ENCODE peak calls at places on chromosomes 3 and 15, in seven cellular contexts. K is cardiac fibroblast, H is RWPE2, P is Peyer's patch, S is hepatocyte, J is cardiac muscle cell, V is psoas muscle. N is an unnamed sample.

GRCh38 chr15:58147151-58147550 is 9.0 kb downstream of the AQP9 start:
- DNase-seq in K (peak), H (no peak), P (no peak), S (no peak), J (no peak), V (no peak), N (no peak)

GRCh38 chr3:151203053-151203420 is at the start of gene GPR171:
- DNase-seq in K (no peak), H (no peak), P (peak), S (no peak), J (no peak), V (no peak), N (no peak)

GRCh38 chr3:57927916-57928315 is 80.3 kb upstream of the FLNB start:
- DNase-seq in K (peak), H (no peak), P (no peak), S (no peak), J (peak), V (no peak), N (no peak)

GRCh38 chr3:46096781-46097180 is 69.5 kb upstream of the XCR1 start:
- DNase-seq in K (no peak), H (no peak), P (no peak), S (no peak), J (no peak), V (no peak), N (no peak)

GRCh38 chr3:98990657-98991056 is 89.2 kb upstream of the DCBLD2 start:
- DNase-seq in K (no peak), H (no peak), P (no peak), S (no peak), J (no peak), V (no peak), N (no peak)

GRCh38 chr3:185332026-185332735 is 30.8 kb upstream of the MAP3K13 start:
- DNase-seq in K (peak), H (no peak), P (no peak), S (no peak), J (peak), V (no peak), N (peak)

GRCh38 chr3:40267940-40268707 is 41.4 kb upstream of the EIF1B start:
- DNase-seq in K (no peak), H (no peak), P (no peak), S (peak), J (peak), V (no peak), N (no peak)

GRCh38 chr3:197495499-197495898 is 60.3 kb downstream of the BDH1 start:
- DNase-seq in K (peak), H (no peak), P (no peak), S (no peak), J (no peak), V (no peak), N (no peak)

GRCh38 chr3:194231840-194232832 is 96.2 kb downstream of the HES1 start:
- DNase-seq in K (no peak), H (no peak), P (no peak), S (no peak), J (no peak), V (no peak), N (no peak)

GRCh38 chr15:50148362-50148963 is 29.4 kb upstream of the ATP8B4 start:
- DNase-seq in K (peak), H (no peak), P (peak), S (peak), J (peak), V (no peak), N (peak)

GRCh38 chr3:138114431-138114918 is 933 bp downstream of the DZIP1L start:
- DNase-seq in K (peak), H (no peak), P (no peak), S (peak), J (peak), V (no peak), N (no peak)

GRCh38 chr3:88986834-88987233 is 120.6 kb upstream of the EPHA3 start:
- DNase-seq in K (peak), H (no peak), P (no peak), S (no peak), J (peak), V (no peak), N (no peak)

GRCh38 chr3:108152261-108152660 is 61.4 kb upstream of the CD47 start:
- DNase-seq in K (no peak), H (no peak), P (no peak), S (no peak), J (no peak), V (no peak), N (no peak)

GRCh38 chr15:62783303-62783957 is 259.1 kb upstream of the TPM1 start:
- DNase-seq in K (peak), H (no peak), P (no peak), S (no peak), J (peak), V (no peak), N (no peak)

GRCh38 chr3:31251083-31251482 is 281.6 kb upstream of the STT3B start:
- DNase-seq in K (no peak), H (no peak), P (no peak), S (no peak), J (no peak), V (no peak), N (no peak)

GRCh38 chr3:15860014-15860934 is 62.5 kb upstream of the ANKRD28 start:
- DNase-seq in K (peak), H (peak), P (peak), S (peak), J (peak), V (peak), N (no peak)

GRCh38 chr3:47871389-47871788 is 68.5 kb downstream of the DHX30 start:
- DNase-seq in K (no peak), H (no peak), P (no peak), S (peak), J (no peak), V (no peak), N (no peak)

GRCh38 chr3:195559723-195560409 is 16.7 kb upstream of the PPP1R2 start:
- DNase-seq in K (no peak), H (no peak), P (no peak), S (no peak), J (no peak), V (peak), N (no peak)

GRCh38 chr3:197490659-197491058 is 65.1 kb downstream of the BDH1 start:
- DNase-seq in K (no peak), H (no peak), P (no peak), S (no peak), J (no peak), V (no peak), N (no peak)

GRCh38 chr3:41001556-41001955 is 197.7 kb upstream of the CTNNB1 start:
- DNase-seq in K (no peak), H (no peak), P (no peak), S (no peak), J (no peak), V (no peak), N (no peak)

GRCh38 chr15:31347067-31347975 is 20.7 kb downstream of the KLF13 start:
- DNase-seq in K (no peak), H (no peak), P (peak), S (no peak), J (no peak), V (no peak), N (no peak)

GRCh38 chr3:63912768-63913588 is 795 bp upstream of the SCAANT1 start:
- DNase-seq in K (peak), H (peak), P (peak), S (peak), J (peak), V (peak), N (no peak)

GRCh38 chr15:74444106-74445062 is 10.6 kb upstream of the SEMA7A start:
- DNase-seq in K (no peak), H (peak), P (peak), S (no peak), J (no peak), V (no peak), N (no peak)

GRCh38 chr3:14388200-14388599 is 14.2 kb upstream of the SLC6A6 start:
- DNase-seq in K (no peak), H (no peak), P (peak), S (no peak), J (no peak), V (no peak), N (no peak)

GRCh38 chr3:82020282-82020681 is 258.8 kb upstream of the GBE1 start:
- DNase-seq in K (no peak), H (no peak), P (no peak), S (no peak), J (no peak), V (no peak), N (no peak)

GRCh38 chr3:117035785-117036184 is 326.2 kb downstream of the TUSC7 start:
- DNase-seq in K (peak), H (no peak), P (peak), S (peak), J (peak), V (peak), N (no peak)

GRCh38 chr15:89740137-89740536 is 10.9 kb downstream of the MESP1 start:
- DNase-seq in K (peak), H (no peak), P (peak), S (peak), J (peak), V (no peak), N (peak)

GRCh38 chr3:29282431-29283296 is 1.8 kb downstream of the RBMS3 start:
- DNase-seq in K (peak), H (no peak), P (no peak), S (peak), J (peak), V (no peak), N (no peak)

GRCh38 chr15:85116494-85116893 is 134.8 kb downstream of the PDE8A start:
- DNase-seq in K (no peak), H (no peak), P (no peak), S (no peak), J (no peak), V (no peak), N (no peak)

GRCh38 chr15:90706394-90707327 is 10.5 kb upstream of the BLM start:
- DNase-seq in K (no peak), H (no peak), P (no peak), S (no peak), J (no peak), V (no peak), N (no peak)

GRCh38 chr3:128237348-128238099 is 84.2 kb downstream of the EEFSEC start:
- DNase-seq in K (no peak), H (no peak), P (no peak), S (no peak), J (no peak), V (no peak), N (no peak)

GRCh38 chr3:4270726-4271125 is 32.4 kb upstream of the SETMAR start:
- DNase-seq in K (no peak), H (no peak), P (no peak), S (no peak), J (no peak), V (no peak), N (no peak)

GRCh38 chr3:136249593-136250225 is 431 bp upstream of the PCCB start:
- DNase-seq in K (no peak), H (no peak), P (no peak), S (no peak), J (no peak), V (no peak), N (no peak)

GRCh38 chr3:71891483-71891882 is 106.5 kb upstream of the PROK2 start:
- DNase-seq in K (no peak), H (no peak), P (no peak), S (no peak), J (no peak), V (no peak), N (no peak)

GRCh38 chr3:190017575-190018288 is 103.0 kb downstream of the P3H2 start:
- DNase-seq in K (peak), H (no peak), P (no peak), S (peak), J (peak), V (no peak), N (peak)

GRCh38 chr3:48306860-48307530 is 26.5 kb downstream of the SPINK8 start:
- DNase-seq in K (no peak), H (no peak), P (no peak), S (no peak), J (no peak), V (no peak), N (no peak)

GRCh38 chr15:47974724-47975123 is 146.1 kb upstream of the SLC24A5 start:
- DNase-seq in K (no peak), H (no peak), P (no peak), S (no peak), J (no peak), V (no peak), N (no peak)
- TF ChIP-seq CTCF in K (no peak), H (no peak), P (no peak), S (no peak), J (no peak), V (no peak), N (no peak)

GRCh38 chr3:114622001-114622400 is 328.2 kb downstream of the TIGIT start:
- DNase-seq in K (no peak), H (no peak), P (no peak), S (no peak), J (no peak), V (no peak), N (no peak)
- H3K4me3 ChIP-seq in K (no peak), H (no peak), P (no peak), S (no peak), J (no peak), V (peak), N (no peak)

GRCh38 chr3:158532099-158532734 is 38.8 kb upstream of the MLF1 start:
- DNase-seq in K (peak), H (no peak), P (no peak), S (peak), J (peak), V (no peak), N (peak)
- TF ChIP-seq CTCF in K (peak), H (peak), P (peak), S (peak), J (peak), V (peak), N (peak)

DNA sequence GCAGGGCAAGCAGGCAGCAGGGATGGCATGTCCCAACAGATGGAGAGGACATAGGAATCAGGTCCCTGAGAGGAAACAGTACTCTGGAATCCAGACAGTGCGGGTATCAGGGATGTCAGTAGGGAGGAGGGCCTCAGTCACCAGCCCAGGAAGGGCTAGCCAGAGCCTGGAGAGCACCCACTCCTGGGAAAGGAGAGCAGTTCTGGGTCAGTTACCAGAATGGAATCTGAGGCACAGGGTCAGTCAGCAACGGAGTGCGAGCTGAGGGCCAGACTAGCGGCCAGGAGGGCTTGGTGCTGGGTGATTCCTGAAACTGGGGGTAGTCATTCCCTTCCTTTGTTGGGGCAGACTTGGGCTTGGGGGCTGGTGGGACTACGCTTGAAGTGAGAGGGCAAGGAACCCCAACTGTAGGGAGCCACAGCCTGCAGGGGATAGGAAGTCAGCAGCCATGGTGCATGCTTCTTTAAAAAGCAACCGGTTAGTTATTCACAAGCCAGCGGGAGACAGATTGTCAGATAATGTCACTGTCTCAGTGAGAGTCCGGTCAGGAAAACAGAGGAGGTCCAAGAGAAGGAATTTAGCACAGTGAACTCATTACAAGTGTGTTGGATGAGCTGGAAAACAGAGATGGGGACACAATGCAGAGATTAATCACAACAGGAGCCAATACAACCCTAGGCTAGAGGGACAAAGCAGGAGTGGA is 27.9 kb downstream of the PLA1A start:
- DNase-seq in K (no peak), H (no peak), P (no peak), S (no peak), J (no peak), V (no peak), N (no peak)
- H3K4me3 ChIP-seq in K (no peak), H (no peak), P (no peak), S (no peak), J (no peak), V (no peak), N (no peak)

GRCh38 chr3:171328419-171329082 is 131.7 kb downstream of the TNIK start:
- DNase-seq in K (peak), H (no peak), P (peak), S (no peak), J (peak), V (no peak), N (no peak)
- TF ChIP-seq CTCF in K (no peak), H (no peak), P (no peak), S (no peak), J (no peak), V (peak), N (no peak)

GRCh38 chr3:10011644-10012043 is 14.6 kb upstream of the FANCD2 start:
- DNase-seq in K (no peak), H (no peak), P (no peak), S (no peak), J (peak), V (peak), N (no peak)
- H3K4me3 ChIP-seq in K (peak), H (no peak), P (no peak), S (no peak), J (no peak), V (peak), N (peak)

N was measured in LNCaP clone FGC.